ENCODE peak calls at places on chromosomes 1 and 21, in four cellular contexts. B, A, R and X are unnamed samples.

GRCh38 chr1:62823556-62823955 is 39.6 kb downstream of the ATG4C start:
- DNase-seq in R (no peak), B (no peak), A (no peak), X (no peak)

GRCh38 chr1:170071378-170071777 is 3.1 kb downstream of the KIFAP3 start:
- DNase-seq in A (no peak), B (no peak), R (no peak), X (peak; percentile 66)

GRCh38 chr1:6427445-6428390 is 3.1 kb downstream of the ESPN start:
- DNase-seq in R (no peak), B (no peak), A (no peak), X (no peak)

GRCh38 chr1:192983349-192983980 is 75.7 kb downstream of the UCHL5 start:
- DNase-seq in A (no peak), R (no peak), B (no peak), X (no peak)

GRCh38 chr1:235657747-235658526 is 8.4 kb upstream of the GNG4 start:
- DNase-seq in R (no peak), B (no peak), A (peak; percentile 52), X (peak; percentile 37)

GRCh38 chr21:42164064-42164789 is 54.7 kb upstream of the ABCG1 start:
- DNase-seq in A (peak; percentile 24), B (peak; percentile 24), R (peak; percentile 52), X (peak; percentile 67)

GRCh38 chr1:2850502-2850901 is 49.0 kb upstream of the TTC34 start:
- DNase-seq in B (no peak), R (no peak), A (no peak), X (no peak)

GRCh38 chr1:109796484-109797305 is 33.0 kb upstream of the EPS8L3 start:
- DNase-seq in R (no peak), B (no peak), A (no peak), X (no peak)

GRCh38 chr1:198156745-198157240 is at the start of gene NEK7:
- DNase-seq in B (peak; percentile 86), A (peak; percentile 71), R (peak; percentile 92), X (peak; percentile 87)

GRCh38 chr1:155598842-155599331 is 11.1 kb upstream of the MSTO1 start:
- DNase-seq in B (no peak), A (no peak), R (no peak), X (no peak)

GRCh38 chr1:72282271-72282656 is at the start of gene NEGR1:
- DNase-seq in A (no peak), R (peak; percentile 71), B (no peak), X (peak; percentile 14)

GRCh38 chr1:225471453-225472301 is 43.8 kb upstream of the LBR start:
- DNase-seq in A (no peak), B (no peak), R (no peak), X (no peak)

GRCh38 chr1:111551623-111552470 is 48.4 kb upstream of the ADORA3 start:
- DNase-seq in R (no peak), B (no peak), A (no peak), X (no peak)

GRCh38 chr1:23696335-23696989 is 4.9 kb downstream of the RPL11 start:
- DNase-seq in R (no peak), A (no peak), B (no peak), X (no peak)

GRCh38 chr1:101043776-101044175 is 18.2 kb upstream of the DPH5 start:
- DNase-seq in B (no peak), R (no peak), A (no peak), X (no peak)

GRCh38 chr1:5638582-5638981 is 353.6 kb downstream of the NPHP4 start:
- DNase-seq in R (no peak), B (no peak), A (no peak), X (no peak)

GRCh38 chr21:19123053-19123452 is 719.5 kb upstream of the TMPRSS15 start:
- DNase-seq in A (no peak), R (no peak), B (no peak), X (no peak)

GRCh38 chr1:12097321-12097720 is 34.2 kb downstream of the TNFRSF8 start:
- DNase-seq in B (no peak), A (no peak), R (no peak), X (no peak)

GRCh38 chr1:41751804-41752513 is 166.8 kb downstream of the HIVEP3 start:
- DNase-seq in A (no peak), B (no peak), R (no peak), X (peak; percentile 76)

GRCh38 chr1:158003409-158003805 is 10.0 kb downstream of the KIRREL1 start:
- DNase-seq in B (no peak), R (no peak), A (no peak), X (no peak)

GRCh38 chr1:86942743-86943142 is 28.3 kb downstream of the HS2ST1 start:
- DNase-seq in B (no peak), A (no peak), R (no peak), X (no peak)

GRCh38 chr1:67314696-67315095 is 7.0 kb downstream of the IL12RB2 start:
- DNase-seq in A (no peak), B (no peak), R (peak; percentile 12), X (no peak)

GRCh38 chr21:17527711-17528110 is 14.9 kb downstream of the CXADR start:
- DNase-seq in A (no peak), B (no peak), R (no peak), X (no peak)

GRCh38 chr1:70188522-70188921 is 16.9 kb downstream of the LRRC40 start:
- DNase-seq in A (no peak), R (no peak), B (no peak), X (no peak)

GRCh38 chr1:193211539-193211938 is 25.1 kb upstream of the B3GALT2 start:
- DNase-seq in R (no peak), B (peak; percentile 81), A (peak; percentile 25), X (no peak)

GRCh38 chr1:8962812-8963669 is 17.4 kb downstream of the CA6 start:
- DNase-seq in A (peak; percentile 71), R (peak; percentile 44), B (peak; percentile 74), X (peak; percentile 79)

GRCh38 chr1:167263784-167264464 is 43.2 kb downstream of the POU2F1 start:
- DNase-seq in B (peak; percentile 9), R (no peak), A (no peak), X (no peak)

GRCh38 chr1:167252986-167253385 is 32.3 kb downstream of the POU2F1 start:
- DNase-seq in R (no peak), B (no peak), A (no peak), X (no peak)

GRCh38 chr1:167263344-167263743 is 42.7 kb downstream of the POU2F1 start:
- DNase-seq in B (no peak), R (no peak), A (no peak), X (no peak)

GRCh38 chr1:167262820-167263219 is 42.1 kb downstream of the POU2F1 start:
- DNase-seq in B (no peak), R (no peak), A (no peak), X (no peak)

DNA sequence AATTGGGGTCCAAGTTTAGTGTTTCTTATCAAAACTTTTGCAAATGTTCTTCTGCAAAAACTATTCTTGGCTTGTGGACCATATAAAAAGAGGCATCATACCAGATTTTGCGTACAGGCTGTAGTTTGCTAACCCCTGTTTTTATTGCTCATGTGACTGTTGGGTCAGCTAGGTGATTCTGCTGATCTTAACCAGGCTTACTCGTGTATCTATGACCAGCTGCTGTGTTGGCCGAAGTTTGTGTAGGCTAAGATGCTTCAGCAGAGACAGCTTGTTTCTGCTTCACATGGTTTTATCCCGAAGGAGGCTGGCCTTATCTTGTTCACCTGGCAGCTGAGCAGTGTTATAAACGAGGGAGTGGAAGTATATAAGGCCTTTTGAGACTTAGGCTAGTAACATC is 38.2 kb downstream of the POU2F1 start:
- DNase-seq in B (no peak), R (no peak), A (no peak), X (no peak)
- TF ChIP-seq MAX in B (no peak), R (no peak), A (no peak), X (no peak)

DNA sequence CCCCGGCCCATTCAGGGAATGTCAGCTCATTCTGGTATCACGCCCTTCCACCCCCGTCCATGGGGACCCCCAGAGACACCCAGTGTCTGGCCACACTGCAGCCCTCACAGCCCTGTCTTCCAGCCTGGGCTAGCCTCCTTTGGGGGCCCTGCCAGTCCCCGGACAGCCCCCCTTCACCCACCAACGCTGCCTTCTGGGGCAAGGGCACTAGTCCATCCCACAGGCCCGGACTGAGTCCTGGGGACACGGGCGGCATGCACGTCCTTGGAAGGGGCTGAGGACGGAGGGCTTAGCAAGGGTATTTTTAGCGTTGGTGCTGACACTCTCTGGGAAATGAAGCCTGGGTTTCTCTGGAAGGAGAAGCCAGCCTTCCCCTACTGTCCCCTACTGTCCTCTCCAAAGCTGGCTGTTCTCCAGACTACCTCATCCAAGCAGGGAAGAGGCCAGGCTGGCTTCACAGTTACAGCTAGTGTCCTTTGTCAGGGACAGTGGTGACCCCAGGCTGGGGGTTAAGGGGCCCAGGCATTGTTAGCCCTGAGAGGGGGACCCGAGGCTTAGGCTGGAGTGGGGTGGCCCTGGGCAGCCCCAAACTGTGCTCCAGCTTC is 39.5 kb downstream of the COQ8A start:
- DNase-seq in B (no peak), A (no peak), R (no peak), X (no peak)
- TF ChIP-seq CTCF in B (no peak), A (no peak), R (no peak), X (no peak)

GRCh38 chr1:183089025-183089639 is 65.9 kb downstream of the LAMC1 start:
- DNase-seq in R (no peak), A (peak; percentile 98), B (peak; percentile 19), X (no peak)
- H3K4me3 ChIP-seq in R (no peak overlapping the region), A (no peak overlapping the region), B (no peak overlapping the region), X (no peak overlapping the region)

GRCh38 chr1:234170067-234170466 is 203.2 kb upstream of the COA6 start:
- DNase-seq in R (no peak), B (no peak), A (no peak), X (no peak)

GRCh38 chr1:234168061-234168724 is 205.1 kb upstream of the COA6 start:
- DNase-seq in A (no peak), B (no peak), R (no peak), X (no peak)

GRCh38 chr1:234173968-234174367 is 199.3 kb upstream of the COA6 start:
- DNase-seq in A (no peak), B (no peak), R (no peak), X (no peak)

GRCh38 chr1:234169161-234169849 is 204.0 kb upstream of the COA6 start:
- DNase-seq in R (no peak), B (no peak), A (no peak), X (no peak)

DNA sequence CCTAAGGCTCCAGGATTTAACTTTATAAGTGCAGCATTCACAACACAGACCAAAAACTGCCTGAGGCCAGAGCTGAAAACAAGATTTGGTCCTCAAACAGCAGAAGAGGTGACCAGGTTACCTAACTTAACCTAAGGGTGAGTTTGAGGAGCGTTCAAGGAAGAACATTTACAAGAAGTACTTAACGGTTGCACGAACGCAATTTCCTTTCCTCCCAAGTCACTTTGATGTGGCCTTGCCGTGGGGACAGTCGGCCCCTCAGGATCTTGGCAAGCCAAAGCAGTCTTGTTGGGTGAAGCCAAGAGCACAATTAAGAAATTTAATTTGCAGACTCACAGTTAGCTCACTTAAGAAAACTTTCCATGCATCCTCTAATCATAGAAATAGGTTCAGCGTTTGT is 202.6 kb upstream of the COA6 start:
- DNase-seq in R (no peak), A (no peak), B (no peak), X (peak; percentile 34)
- TF ChIP-seq MAX in R (no peak), A (no peak), B (no peak), X (no peak)

GRCh38 chr1:237111807-237112206 is 69.8 kb downstream of the RYR2 start:
- DNase-seq in A (no peak), R (no peak), B (no peak), X (no peak)
- TF ChIP-seq CTCF in A (no peak), R (no peak), B (no peak), X (no peak)